ENCODE peak calls at places on chromosomes 6 and 20, in six cellular contexts. M is sigmoid colon, E is A549, G is transverse colon, X is K562, F is GM12878. U is an unnamed sample.
A peak's percentile ranks its signal among the peaks of the same experiment; 100 is the strongest.

GRCh38 chr6:142275146-142276006 is 26.4 kb upstream of the ADGRG6 start:
- DNase-seq in E (peak; percentile 6), G (no peak), M (no peak), F (no peak), X (no peak), U (no peak)

GRCh38 chr6:121436172-121436965 is 923 bp downstream of the GJA1 start:
- DNase-seq in M (no peak), F (no peak), X (no peak), E (no peak), G (no peak), U (no peak)

GRCh38 chr6:129015721-129016120 is 132.8 kb downstream of the LAMA2 start:
- DNase-seq in E (no peak), M (no peak), G (no peak), X (no peak), F (no peak), U (no peak)

GRCh38 chr6:88519227-88520019 is 353.3 kb upstream of the CNR1 start:
- DNase-seq in M (no peak), F (no peak), X (no peak), G (no peak), E (no peak), U (no peak)

GRCh38 chr6:88166901-88167624 is 916 bp upstream of the CNR1 start:
- DNase-seq in F (no peak), G (no peak), M (peak; percentile 67), E (no peak), X (no peak), U (no peak)

GRCh38 chr20:20360464-20360863 is 7.4 kb upstream of the INSM1 start:
- DNase-seq in F (no peak), G (peak; percentile 54), E (peak; percentile 75), M (no peak), X (peak; percentile 51), U (no peak)

GRCh38 chr6:124622351-124622750 is 339.9 kb upstream of the RNF217 start:
- DNase-seq in F (no peak), M (no peak), E (no peak), G (no peak), X (no peak), U (no peak)

GRCh38 chr6:136063095-136063494 is 187.0 kb downstream of the MTFR2 start:
- DNase-seq in F (no peak), E (no peak), X (no peak), G (no peak), M (no peak), U (no peak)

GRCh38 chr20:33602826-33603590 is 59.1 kb upstream of the C20orf144 start:
- DNase-seq in E (no peak), F (peak; percentile 34), M (no peak), G (no peak), X (no peak), U (no peak)

GRCh38 chr6:113065606-113066005 is 718.5 kb downstream of the RFPL4B start:
- DNase-seq in X (no peak), G (no peak), E (no peak), F (no peak), M (no peak), U (no peak)

GRCh38 chr6:142279350-142280180 is 22.2 kb upstream of the ADGRG6 start:
- DNase-seq in F (no peak), M (no peak), G (no peak), X (no peak), E (no peak), U (no peak)

GRCh38 chr6:2893276-2893675 is 9.8 kb downstream of the SERPINB9 start:
- DNase-seq in X (no peak), E (no peak), F (no peak), G (no peak), M (no peak), U (no peak)

GRCh38 chr20:25233016-25233772 is 14.7 kb upstream of the PYGB start:
- DNase-seq in X (peak; percentile 14), F (no peak), G (peak; percentile 88), E (peak; percentile 92), M (peak; percentile 56), U (no peak)

DNA sequence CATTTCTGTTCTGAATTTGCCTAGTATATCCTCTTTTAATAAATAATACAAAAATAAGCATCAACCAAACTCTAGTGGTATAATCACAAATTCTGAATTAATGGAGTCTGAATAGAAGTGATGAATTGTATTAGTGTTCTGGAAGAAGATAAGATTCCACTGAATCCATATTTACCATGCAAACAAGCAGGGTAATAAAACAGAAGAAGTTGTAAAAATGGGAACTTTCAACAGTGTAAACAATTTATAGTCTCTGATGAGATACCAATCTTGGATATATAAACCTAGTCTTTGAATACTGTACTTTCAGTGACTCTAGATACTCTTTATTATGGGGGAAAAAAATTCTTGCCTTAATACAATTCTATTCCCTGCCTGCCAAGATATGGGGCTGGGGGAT is 197.6 kb downstream of the KHDC1L start:
- DNase-seq in G (no peak), E (no peak), M (no peak), X (no peak), F (no peak), U (no peak)
- H3K4me1 ChIP-seq in G (no peaks in the 10 kb centered on the region), E (peaks cover 18% of the 10 kb centered on the region), M (no peaks in the 10 kb centered on the region), X (no peaks in the 10 kb centered on the region), F (peaks cover 7% of the 10 kb centered on the region), U (no peaks in the 10 kb centered on the region)

GRCh38 chr20:17542481-17542880 is 11.3 kb upstream of the BFSP1 start:
- DNase-seq in F (no peak), E (no peak), M (no peak), X (no peak), G (no peak), U (no peak)

GRCh38 chr20:17541996-17542395 is 10.8 kb upstream of the BFSP1 start:
- DNase-seq in X (no peak), M (no peak), G (no peak), E (no peak), F (no peak), U (no peak)

GRCh38 chr20:17543531-17543961 is 12.4 kb upstream of the BFSP1 start:
- DNase-seq in M (no peak), X (no peak), G (no peak), E (no peak), F (no peak), U (no peak)

GRCh38 chr20:17541596-17541995 is 10.4 kb upstream of the BFSP1 start:
- DNase-seq in X (no peak), E (no peak), G (no peak), F (no peak), M (no peak), U (no peak)

GRCh38 chr20:17542993-17543412 is 11.8 kb upstream of the BFSP1 start:
- DNase-seq in X (no peak), F (no peak), E (no peak), G (no peak), M (no peak), U (no peak)
- TF ChIP-seq EP300 in X (no peak), F (no peak), E (no peak), G (no peak), M (no peak), U (no peak)

DNA sequence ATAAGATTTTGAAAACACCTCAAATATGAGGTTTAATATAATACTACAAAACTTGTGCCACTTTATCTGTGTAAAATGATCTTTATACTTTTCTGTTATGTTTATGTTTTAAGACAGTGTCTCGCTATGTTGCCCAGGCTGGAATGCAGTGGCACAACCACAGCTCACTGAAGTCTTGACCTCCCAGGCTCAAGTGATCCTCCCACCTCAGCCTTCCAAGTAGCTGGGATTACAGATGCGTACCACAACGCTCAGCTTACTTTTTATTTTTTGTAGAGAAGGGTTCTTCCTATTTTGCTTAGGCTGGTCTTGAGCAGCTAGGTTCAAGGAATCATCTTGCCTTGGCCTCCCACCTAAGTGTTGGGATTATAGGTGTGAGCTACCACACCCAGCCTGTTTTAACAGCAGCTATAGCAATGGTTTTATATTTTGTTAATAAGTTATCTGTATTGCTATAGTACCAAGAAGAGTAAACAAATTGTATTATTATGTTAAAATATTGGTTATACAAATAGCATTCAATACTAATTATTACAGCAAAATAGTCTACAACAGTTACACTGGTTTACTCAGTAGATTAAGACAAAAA is 8.2 kb downstream of the TAB2 start:
- DNase-seq in X (no peak), F (no peak), E (no peak), M (no peak), G (no peak), U (no peak)
- H3K4me1 ChIP-seq in X (peaks cover 8% of the 10 kb centered on the region), F (peaks cover 20% of the 10 kb centered on the region), E (peaks cover 63% of the 10 kb centered on the region), M (no peaks in the 10 kb centered on the region), G (peaks cover 92% of the 10 kb centered on the region), U (peaks cover 30% of the 10 kb centered on the region)

GRCh38 chr6:70108230-70108629 is 194.7 kb downstream of the COL9A1 start:
- DNase-seq in F (peak; percentile 21), G (no peak), X (peak; percentile 34), M (no peak), E (peak; percentile 4), U (no peak)
- TF ChIP-seq EP300 in F (no peak), G (no peak), X (no peak), M (no peak), E (no peak), U (no peak)

DNA sequence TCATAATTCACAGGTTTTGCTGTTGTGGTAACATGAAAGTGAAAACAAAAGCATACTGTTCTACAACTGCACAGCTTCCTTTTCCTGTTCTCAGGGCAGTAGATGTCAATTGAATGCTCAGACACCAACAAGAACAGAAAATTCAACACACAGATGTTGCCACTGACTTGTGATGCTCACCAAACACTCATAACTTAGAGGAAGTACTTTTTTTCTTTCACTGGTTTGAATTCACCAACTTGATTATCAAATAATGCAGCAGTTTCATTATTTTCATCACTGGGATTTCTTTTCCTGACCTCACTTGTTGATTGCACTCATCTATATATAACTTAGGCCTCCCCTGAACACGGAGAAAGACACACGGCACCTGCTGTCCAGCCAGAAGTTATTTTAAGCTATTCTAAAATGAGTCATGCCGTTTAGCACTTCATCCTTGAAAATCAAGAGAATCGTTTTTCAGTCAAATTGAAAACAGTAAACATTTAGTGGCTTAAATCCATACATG is 957 bp downstream of the TXLNB start:
- DNase-seq in E (no peak), X (no peak), M (peak; percentile 70), G (peak; percentile 19), F (peak; percentile 88), U (no peak)
- H3K4me1 ChIP-seq in E (no peaks in the 10 kb centered on the region), X (no peaks in the 10 kb centered on the region), M (no peaks in the 10 kb centered on the region), G (peaks cover 30% of the 10 kb centered on the region), F (peaks cover 33% of the 10 kb centered on the region), U (peaks cover 29% of the 10 kb centered on the region)

GRCh38 chr6:6678811-6679210 is 90.3 kb downstream of the LY86 start:
- DNase-seq in X (no peak), E (no peak), M (no peak), F (no peak), G (no peak), U (no peak)
- TF ChIP-seq EP300 in X (no peak), E (no peak), M (no peak), F (no peak), G (no peak), U (no peak)

DNA sequence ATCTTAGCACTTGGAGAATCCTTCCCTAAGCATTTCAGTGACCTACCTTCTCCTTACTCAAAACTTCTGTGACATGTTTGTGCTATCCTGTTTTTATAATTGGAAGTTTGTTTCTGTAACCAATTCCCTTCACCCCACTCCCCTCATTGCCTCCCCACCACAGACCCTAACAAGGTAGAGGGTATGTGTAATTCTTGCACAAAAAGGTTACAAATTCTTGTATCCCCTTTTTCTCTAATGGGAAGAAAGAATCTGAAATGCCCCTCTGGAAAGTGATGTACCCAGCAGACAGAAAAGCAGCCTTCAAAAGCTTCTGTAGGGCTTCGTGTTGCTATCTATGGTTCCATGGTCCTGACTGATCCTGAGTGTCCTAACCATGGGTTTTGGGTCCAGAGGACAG is 111.7 kb upstream of the TMEM170B start:
- DNase-seq in F (no peak), E (no peak), X (no peak), G (no peak), M (no peak), U (no peak)
- H3K4me1 ChIP-seq in F (peaks cover 32% of the 10 kb centered on the region), E (peaks cover 83% of the 10 kb centered on the region), X (no peaks in the 10 kb centered on the region), G (peaks cover 5% of the 10 kb centered on the region), M (no peaks in the 10 kb centered on the region), U (peaks cover 15% of the 10 kb centered on the region)